ENCODE peak calls at places on chromosome 13, in ten cellular contexts. One of them, this sample, is unnamed.
A peak's percentile ranks its signal among the peaks of the same experiment; 100 is the strongest.

GRCh38 chr13:110105136-110105535 is 201.8 kb downstream of the COL4A1 start:
- DNase-seq in tibial artery: no peak
- DNase-seq in adipocyte: no peak
- DNase-seq in ascending aorta: no peak
- DNase-seq in CD8-positive, alpha-beta memory T cell: no peak
- DNase-seq in endodermal cell: no peak
- DNase-seq in CD8-positive, alpha-beta T cell: no peak
- DNase-seq in body of pancreas: no peak
- DNase-seq in GM23248: no peak
- DNase-seq in neural progenitor cell: no peak
- DNase-seq in this sample: no peak

GRCh38 chr13:44306401-44307192 is 67.0 kb upstream of the SERP2 start:
- DNase-seq in tibial artery: peak; percentile 28
- DNase-seq in adipocyte: peak; percentile 65
- DNase-seq in ascending aorta: peak; percentile 90
- DNase-seq in CD8-positive, alpha-beta memory T cell: no peak
- DNase-seq in endodermal cell: peak; percentile 70
- DNase-seq in CD8-positive, alpha-beta T cell: no peak
- DNase-seq in body of pancreas: peak; percentile 66
- DNase-seq in GM23248: peak; percentile 95
- DNase-seq in neural progenitor cell: peak; percentile 52
- DNase-seq in this sample: no peak

GRCh38 chr13:74173822-74174221 is 39.6 kb upstream of the KLF12 start:
- DNase-seq in tibial artery: no peak
- DNase-seq in adipocyte: no peak
- DNase-seq in ascending aorta: no peak
- DNase-seq in CD8-positive, alpha-beta memory T cell: no peak
- DNase-seq in endodermal cell: no peak
- DNase-seq in CD8-positive, alpha-beta T cell: no peak
- DNase-seq in body of pancreas: no peak
- DNase-seq in GM23248: no peak
- DNase-seq in neural progenitor cell: no peak
- DNase-seq in this sample: no peak

GRCh38 chr13:74675185-74675584 is 541.0 kb upstream of the KLF12 start:
- DNase-seq in tibial artery: no peak
- DNase-seq in adipocyte: no peak
- DNase-seq in ascending aorta: no peak
- DNase-seq in CD8-positive, alpha-beta memory T cell: no peak
- DNase-seq in endodermal cell: no peak
- DNase-seq in CD8-positive, alpha-beta T cell: no peak
- DNase-seq in body of pancreas: no peak
- DNase-seq in GM23248: peak; percentile 38
- DNase-seq in neural progenitor cell: no peak
- DNase-seq in this sample: no peak

GRCh38 chr13:30572859-30573275 is 44.9 kb upstream of the USPL1 start:
- DNase-seq in tibial artery: no peak
- DNase-seq in adipocyte: peak; percentile 78
- DNase-seq in ascending aorta: no peak
- DNase-seq in CD8-positive, alpha-beta memory T cell: no peak
- DNase-seq in endodermal cell: no peak
- DNase-seq in CD8-positive, alpha-beta T cell: peak; percentile 25
- DNase-seq in body of pancreas: no peak
- DNase-seq in GM23248: peak; percentile 76
- DNase-seq in neural progenitor cell: no peak
- DNase-seq in this sample: no peak

GRCh38 chr13:77918391-77919261 is at the start of gene EDNRB:
- DNase-seq in tibial artery: peak; percentile 31
- DNase-seq in adipocyte: peak; percentile 48
- DNase-seq in ascending aorta: peak; percentile 67
- DNase-seq in CD8-positive, alpha-beta memory T cell: no peak
- DNase-seq in endodermal cell: peak; percentile 89
- DNase-seq in CD8-positive, alpha-beta T cell: no peak
- DNase-seq in body of pancreas: peak; percentile 15
- DNase-seq in GM23248: peak; percentile 62
- DNase-seq in neural progenitor cell: peak; percentile 58
- DNase-seq in this sample: peak; percentile 28

GRCh38 chr13:19382111-19382510 is 179.2 kb downstream of the TPTE2 start:
- DNase-seq in tibial artery: no peak
- DNase-seq in adipocyte: no peak
- DNase-seq in ascending aorta: no peak
- DNase-seq in CD8-positive, alpha-beta memory T cell: no peak
- DNase-seq in endodermal cell: no peak
- DNase-seq in CD8-positive, alpha-beta T cell: no peak
- DNase-seq in body of pancreas: no peak
- DNase-seq in GM23248: no peak
- DNase-seq in neural progenitor cell: no peak
- DNase-seq in this sample: no peak

GRCh38 chr13:46352810-46353209 is 34.2 kb downstream of the RUBCNL start:
- DNase-seq in tibial artery: peak; percentile 49
- DNase-seq in adipocyte: no peak
- DNase-seq in ascending aorta: no peak
- DNase-seq in CD8-positive, alpha-beta memory T cell: no peak
- DNase-seq in endodermal cell: no peak
- DNase-seq in CD8-positive, alpha-beta T cell: no peak
- DNase-seq in body of pancreas: no peak
- DNase-seq in GM23248: no peak
- DNase-seq in neural progenitor cell: no peak
- DNase-seq in this sample: no peak

GRCh38 chr13:41050041-41050440 is 11.3 kb upstream of the WBP4 start:
- DNase-seq in tibial artery: no peak
- DNase-seq in adipocyte: peak; percentile 26
- DNase-seq in ascending aorta: no peak
- DNase-seq in CD8-positive, alpha-beta memory T cell: no peak
- DNase-seq in endodermal cell: no peak
- DNase-seq in CD8-positive, alpha-beta T cell: no peak
- DNase-seq in body of pancreas: no peak
- DNase-seq in GM23248: peak; percentile 29
- DNase-seq in neural progenitor cell: no peak
- DNase-seq in this sample: no peak

GRCh38 chr13:94656766-94657165 is 55.1 kb downstream of the GPR180 start:
- DNase-seq in tibial artery: no peak
- DNase-seq in adipocyte: peak; percentile 84
- DNase-seq in ascending aorta: no peak
- DNase-seq in CD8-positive, alpha-beta memory T cell: no peak
- DNase-seq in endodermal cell: no peak
- DNase-seq in CD8-positive, alpha-beta T cell: no peak
- DNase-seq in body of pancreas: no peak
- DNase-seq in GM23248: peak; percentile 93
- DNase-seq in neural progenitor cell: no peak
- DNase-seq in this sample: no peak

GRCh38 chr13:80684525-80685017 is 343.6 kb upstream of the SPRY2 start:
- DNase-seq in tibial artery: no peak
- DNase-seq in adipocyte: no peak
- DNase-seq in ascending aorta: no peak
- DNase-seq in CD8-positive, alpha-beta memory T cell: no peak
- DNase-seq in endodermal cell: peak; percentile 37
- DNase-seq in CD8-positive, alpha-beta T cell: no peak
- DNase-seq in body of pancreas: no peak
- DNase-seq in GM23248: no peak
- DNase-seq in neural progenitor cell: no peak
- DNase-seq in this sample: no peak

GRCh38 chr13:33110713-33111413 is 94.6 kb downstream of the KL start:
- DNase-seq in tibial artery: peak; percentile 67
- DNase-seq in adipocyte: no peak
- DNase-seq in ascending aorta: peak; percentile 77
- DNase-seq in CD8-positive, alpha-beta memory T cell: no peak
- DNase-seq in endodermal cell: no peak
- DNase-seq in CD8-positive, alpha-beta T cell: no peak
- DNase-seq in body of pancreas: no peak
- DNase-seq in GM23248: peak; percentile 52
- DNase-seq in neural progenitor cell: no peak
- DNase-seq in this sample: no peak

GRCh38 chr13:33109319-33109718 is 93.1 kb downstream of the KL start:
- DNase-seq in tibial artery: no peak
- DNase-seq in adipocyte: no peak
- DNase-seq in ascending aorta: no peak
- DNase-seq in CD8-positive, alpha-beta memory T cell: no peak
- DNase-seq in endodermal cell: no peak
- DNase-seq in CD8-positive, alpha-beta T cell: no peak
- DNase-seq in body of pancreas: no peak
- DNase-seq in GM23248: peak; percentile 58
- DNase-seq in neural progenitor cell: no peak
- DNase-seq in this sample: no peak

GRCh38 chr13:33108620-33109019 is 92.4 kb downstream of the KL start:
- DNase-seq in tibial artery: no peak
- DNase-seq in adipocyte: peak; percentile 57
- DNase-seq in ascending aorta: no peak
- DNase-seq in CD8-positive, alpha-beta memory T cell: no peak
- DNase-seq in endodermal cell: no peak
- DNase-seq in CD8-positive, alpha-beta T cell: no peak
- DNase-seq in body of pancreas: no peak
- DNase-seq in GM23248: peak; percentile 85
- DNase-seq in neural progenitor cell: no peak
- DNase-seq in this sample: no peak

GRCh38 chr13:33110386-33110712 is 94.1 kb downstream of the KL start:
- DNase-seq in tibial artery: no peak
- DNase-seq in adipocyte: no peak
- DNase-seq in ascending aorta: no peak
- DNase-seq in CD8-positive, alpha-beta memory T cell: no peak
- DNase-seq in endodermal cell: no peak
- DNase-seq in CD8-positive, alpha-beta T cell: no peak
- DNase-seq in body of pancreas: no peak
- DNase-seq in GM23248: no peak
- DNase-seq in neural progenitor cell: no peak
- DNase-seq in this sample: no peak

DNA sequence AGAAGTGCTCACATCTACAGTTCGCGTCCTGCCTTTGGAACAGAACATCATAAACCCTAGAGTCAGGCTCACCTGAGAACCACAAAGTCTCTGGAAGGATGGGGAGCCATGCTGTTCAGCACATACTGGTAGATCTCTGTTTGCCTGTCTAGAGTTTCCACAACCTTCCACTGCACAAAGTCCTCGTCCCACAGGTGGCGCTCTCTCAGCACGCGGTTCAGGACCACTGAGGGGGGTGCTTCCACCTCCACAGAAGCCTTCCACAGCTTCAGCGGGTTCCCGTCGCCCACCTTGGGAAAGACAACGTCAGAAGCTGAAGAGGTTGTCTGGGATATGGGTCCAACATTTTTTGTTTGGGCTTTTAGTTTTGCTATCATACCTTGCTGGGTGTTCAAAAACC is 93.6 kb downstream of the KL start:
- DNase-seq in tibial artery: no peak
- DNase-seq in adipocyte: no peak
- DNase-seq in ascending aorta: no peak
- DNase-seq in CD8-positive, alpha-beta memory T cell: no peak
- DNase-seq in endodermal cell: peak; percentile 78
- DNase-seq in CD8-positive, alpha-beta T cell: no peak
- DNase-seq in body of pancreas: no peak
- DNase-seq in GM23248: peak; percentile 29
- DNase-seq in neural progenitor cell: peak; percentile 31
- DNase-seq in this sample: peak; percentile 46
- H3K4me1 ChIP-seq in tibial artery: no peaks in the 10 kb centered on the region
- H3K4me1 ChIP-seq in adipocyte: peaks cover 42% of the 10 kb centered on the region
- H3K4me1 ChIP-seq in ascending aorta: peaks cover 47% of the 10 kb centered on the region
- H3K4me1 ChIP-seq in CD8-positive, alpha-beta memory T cell: no peaks in the 10 kb centered on the region
- H3K4me1 ChIP-seq in endodermal cell: no peaks in the 10 kb centered on the region
- H3K4me1 ChIP-seq in CD8-positive, alpha-beta T cell: no peaks in the 10 kb centered on the region
- H3K4me1 ChIP-seq in body of pancreas: no peaks in the 10 kb centered on the region
- H3K4me1 ChIP-seq in GM23248: peaks cover 51% of the 10 kb centered on the region
- H3K4me1 ChIP-seq in neural progenitor cell: no peaks in the 10 kb centered on the region
- H3K4me1 ChIP-seq in this sample: no peaks in the 10 kb centered on the region

GRCh38 chr13:108496364-108497215 is 132.8 kb upstream of the MYO16 start:
- DNase-seq in tibial artery: no peak
- DNase-seq in adipocyte: peak; percentile 13
- DNase-seq in ascending aorta: no peak
- DNase-seq in CD8-positive, alpha-beta memory T cell: no peak
- DNase-seq in endodermal cell: peak; percentile 78
- DNase-seq in CD8-positive, alpha-beta T cell: no peak
- DNase-seq in body of pancreas: no peak
- DNase-seq in GM23248: no peak
- DNase-seq in neural progenitor cell: peak; percentile 47
- DNase-seq in this sample: no peak

GRCh38 chr13:108494991-108495661 is 134.3 kb upstream of the MYO16 start:
- DNase-seq in tibial artery: no peak
- DNase-seq in adipocyte: peak; percentile 18
- DNase-seq in ascending aorta: no peak
- DNase-seq in CD8-positive, alpha-beta memory T cell: no peak
- DNase-seq in endodermal cell: peak; percentile 69
- DNase-seq in CD8-positive, alpha-beta T cell: no peak
- DNase-seq in body of pancreas: no peak
- DNase-seq in GM23248: no peak
- DNase-seq in neural progenitor cell: peak; percentile 58
- DNase-seq in this sample: no peak

DNA sequence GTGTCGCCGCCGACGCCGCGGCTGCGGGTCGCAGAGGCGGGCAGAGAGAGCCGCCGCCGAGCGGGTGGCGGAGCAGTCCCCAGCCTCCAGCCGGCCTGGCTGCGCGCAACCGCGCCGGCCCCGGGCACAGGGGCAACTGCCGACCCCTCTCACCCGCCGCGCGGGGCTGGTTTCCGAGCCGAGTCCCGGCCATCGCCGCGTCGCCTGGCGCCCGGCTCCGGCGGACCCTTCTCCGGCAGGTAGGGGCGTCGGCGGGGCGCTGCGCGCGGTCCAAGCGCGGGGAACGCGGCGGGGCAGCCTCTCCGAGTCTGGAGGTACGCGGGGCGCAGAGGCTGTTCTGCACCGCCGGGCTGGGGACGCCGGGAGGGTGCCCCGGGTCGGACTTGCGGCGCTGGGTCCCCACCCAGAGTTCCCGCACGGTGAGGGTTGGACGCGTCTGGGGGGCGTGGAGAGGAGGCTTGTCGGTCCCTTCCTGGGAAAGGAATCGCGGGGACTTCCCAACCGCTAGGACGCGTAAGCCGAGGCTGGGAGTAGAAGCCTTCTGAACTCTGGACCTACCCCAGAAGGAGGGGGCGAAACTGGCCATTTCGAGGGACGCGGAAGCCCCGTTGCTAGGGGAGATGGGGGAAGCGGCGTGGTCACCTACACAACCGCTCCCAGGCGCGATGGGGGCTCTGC is 133.6 kb upstream of the MYO16 start:
- DNase-seq in tibial artery: no peak
- DNase-seq in adipocyte: peak; percentile 13
- DNase-seq in ascending aorta: no peak
- DNase-seq in CD8-positive, alpha-beta memory T cell: no peak
- DNase-seq in endodermal cell: peak; percentile 79
- DNase-seq in CD8-positive, alpha-beta T cell: no peak
- DNase-seq in body of pancreas: no peak
- DNase-seq in GM23248: no peak
- DNase-seq in neural progenitor cell: peak; percentile 68
- DNase-seq in this sample: no peak
- H3K4me3 ChIP-seq in tibial artery: no peak overlapping the region
- H3K4me3 ChIP-seq in adipocyte: peak overlapping the region; percentile 55
- H3K4me3 ChIP-seq in ascending aorta: peak overlapping the region; percentile 48
- H3K4me3 ChIP-seq in CD8-positive, alpha-beta memory T cell: peak overlapping the region; percentile 41
- H3K4me3 ChIP-seq in endodermal cell: peak overlapping the region; percentile 69
- H3K4me3 ChIP-seq in CD8-positive, alpha-beta T cell: peak overlapping the region; percentile 16
- H3K4me3 ChIP-seq in body of pancreas: no peak overlapping the region
- H3K4me3 ChIP-seq in GM23248: no peak overlapping the region
- H3K4me3 ChIP-seq in neural progenitor cell: peak overlapping the region; percentile 64
- H3K4me3 ChIP-seq in this sample: no peak overlapping the region

GRCh38 chr13:99303863-99304521 is 3.2 kb downstream of the GPR183 start:
- DNase-seq in tibial artery: peak; percentile 33
- DNase-seq in adipocyte: no peak
- DNase-seq in ascending aorta: no peak
- DNase-seq in CD8-positive, alpha-beta memory T cell: peak; percentile 34
- DNase-seq in endodermal cell: no peak
- DNase-seq in CD8-positive, alpha-beta T cell: peak; percentile 39
- DNase-seq in body of pancreas: no peak
- DNase-seq in GM23248: no peak
- DNase-seq in neural progenitor cell: no peak
- DNase-seq in this sample: no peak
- H3K4me1 ChIP-seq in tibial artery: no peaks in the 10 kb centered on the region
- H3K4me1 ChIP-seq in adipocyte: peaks cover 20% of the 10 kb centered on the region
- H3K4me1 ChIP-seq in ascending aorta: peaks cover 21% of the 10 kb centered on the region
- H3K4me1 ChIP-seq in CD8-positive, alpha-beta memory T cell: peaks cover 75% of the 10 kb centered on the region
- H3K4me1 ChIP-seq in endodermal cell: peaks cover 13% of the 10 kb centered on the region
- H3K4me1 ChIP-seq in CD8-positive, alpha-beta T cell: peaks cover 77% of the 10 kb centered on the region
- H3K4me1 ChIP-seq in body of pancreas: peaks cover 8% of the 10 kb centered on the region
- H3K4me1 ChIP-seq in GM23248: peaks cover 22% of the 10 kb centered on the region
- H3K4me1 ChIP-seq in neural progenitor cell: no peaks in the 10 kb centered on the region
- H3K4me1 ChIP-seq in this sample: no peaks in the 10 kb centered on the region

GRCh38 chr13:50892162-50892944 is 17.2 kb upstream of the RNASEH2B start:
- DNase-seq in tibial artery: no peak
- DNase-seq in adipocyte: no peak
- DNase-seq in ascending aorta: no peak
- DNase-seq in CD8-positive, alpha-beta memory T cell: peak; percentile 15
- DNase-seq in endodermal cell: no peak
- DNase-seq in CD8-positive, alpha-beta T cell: peak; percentile 40
- DNase-seq in body of pancreas: no peak
- DNase-seq in GM23248: no peak
- DNase-seq in neural progenitor cell: no peak
- DNase-seq in this sample: no peak
- H3K4me3 ChIP-seq in tibial artery: no peak overlapping the region
- H3K4me3 ChIP-seq in adipocyte: no peak overlapping the region
- H3K4me3 ChIP-seq in ascending aorta: no peak overlapping the region
- H3K4me3 ChIP-seq in CD8-positive, alpha-beta memory T cell: peak overlapping the region; percentile 32
- H3K4me3 ChIP-seq in endodermal cell: no peak overlapping the region
- H3K4me3 ChIP-seq in CD8-positive, alpha-beta T cell: peak overlapping the region; percentile 40
- H3K4me3 ChIP-seq in body of pancreas: no peak overlapping the region
- H3K4me3 ChIP-seq in GM23248: no peak overlapping the region
- H3K4me3 ChIP-seq in neural progenitor cell: no peak overlapping the region
- H3K4me3 ChIP-seq in this sample: no peak overlapping the region